ENCODE peak calls at places on chromosomes 13 and 19, in seven cellular contexts. J is esophagus muscularis mucosa; D is activated CD4-positive, alpha-beta T cell treated with anti-CD3 and anti-CD28 coated beads, Interleukin-2, amount 10 ng/mL, durations not matched to agents 7 days and 5 days; P is stimulated activated CD8-positive, alpha-beta memory T cell treated with anti-CD3 and anti-CD28 coated beads, Interleukin-4, amount 100 ng/mL, for 4 hours; G is NCI-H2081; E is choroid plexus epithelial cell; N is cardiac muscle cell. L is an unnamed sample.

GRCh38 chr13:93268327-93269028 is 41.9 kb downstream of the GPC6 start:
- DNase-seq in G (no peak), E (peak), N (no peak), D (no peak), P (no peak), J (no peak), L (no peak)

GRCh38 chr13:108903613-108904012 is 274.2 kb downstream of the MYO16 start:
- DNase-seq in N (no peak), E (no peak), P (no peak), D (no peak), G (no peak), J (no peak), L (no peak)

GRCh38 chr13:93224545-93224944 is 2.1 kb upstream of the GPC6 start:
- DNase-seq in J (no peak), N (peak), G (no peak), P (no peak), E (peak), D (no peak), L (no peak)

GRCh38 chr13:110316196-110316595 is 9.1 kb downstream of the COL4A2 start:
- DNase-seq in N (no peak), P (no peak), J (no peak), G (no peak), E (no peak), D (no peak), L (no peak)

GRCh38 chr19:33431986-33432385 is 58.5 kb downstream of the CEBPG start:
- DNase-seq in D (no peak), G (no peak), J (no peak), E (no peak), N (no peak), P (no peak), L (no peak)

GRCh38 chr19:28836366-28836765 is 376.6 kb downstream of the UQCRFS1 start:
- DNase-seq in E (no peak), G (no peak), J (no peak), D (no peak), P (no peak), N (no peak), L (no peak)

GRCh38 chr13:27006519-27007161 is 165.0 kb downstream of the USP12 start:
- DNase-seq in G (peak), D (no peak), E (peak), J (no peak), P (no peak), N (peak), L (no peak)

GRCh38 chr19:19817357-19817756 is 4.2 kb downstream of the ZNF506 start:
- DNase-seq in J (no peak), P (no peak), E (no peak), D (peak), N (no peak), G (no peak), L (no peak)

GRCh38 chr13:40508112-40508511 is 158.3 kb downstream of the FOXO1 start:
- DNase-seq in P (no peak), G (no peak), E (peak), D (no peak), N (no peak), J (no peak), L (no peak)

GRCh38 chr13:19981685-19982238 is 23.2 kb downstream of the ZMYM2 start:
- DNase-seq in E (peak), D (no peak), P (no peak), N (no peak), G (no peak), J (no peak), L (no peak)

GRCh38 chr19:18932216-18932841 is 8.7 kb downstream of the HOMER3 start:
- DNase-seq in D (peak), J (no peak), P (peak), E (peak), G (peak), N (peak), L (no peak)

GRCh38 chr13:96848275-96848674 is 146.0 kb downstream of the OXGR1 start:
- DNase-seq in P (no peak), D (no peak), J (no peak), N (no peak), E (no peak), G (no peak), L (no peak)

GRCh38 chr13:101795025-101795424 is 342.6 kb downstream of the ITGBL1 start:
- DNase-seq in D (no peak), E (no peak), G (no peak), J (no peak), P (no peak), N (no peak), L (no peak)

GRCh38 chr19:54415208-54415900 is at the start of gene TTYH1:
- DNase-seq in G (no peak), D (no peak), E (no peak), J (no peak), N (no peak), P (no peak), L (no peak)

GRCh38 chr19:20860339-20860738 is 62.7 kb upstream of the ZNF85 start:
- DNase-seq in D (no peak), N (no peak), P (no peak), G (no peak), J (peak), E (no peak), L (no peak)

GRCh38 chr13:86757236-86757978 is 913.8 kb upstream of the SLITRK5 start:
- DNase-seq in P (no peak), J (no peak), E (peak), D (peak), N (no peak), G (no peak), L (no peak)

GRCh38 chr13:32314271-32314967 is 744 bp downstream of the ZAR1L start:
- DNase-seq in G (no peak), N (no peak), J (no peak), E (no peak), P (no peak), D (no peak), L (no peak)

GRCh38 chr19:1177322-1178114 is 3.5 kb upstream of the SBNO2 start:
- DNase-seq in J (no peak), P (no peak), N (no peak), E (peak), D (no peak), G (no peak), L (no peak)

GRCh38 chr19:30214651-30215051 is 157.5 kb upstream of the ZNF536 start:
- DNase-seq in P (no peak), D (peak), J (no peak), N (no peak), E (no peak), G (no peak), L (no peak)

GRCh38 chr13:76600086-76600485 is 286.1 kb downstream of the KCTD12 start:
- DNase-seq in E (peak), P (no peak), G (no peak), J (no peak), N (no peak), D (no peak), L (no peak)

GRCh38 chr19:2034729-2035589 is 16.1 kb downstream of the MKNK2 start:
- DNase-seq in P (no peak), D (peak), J (no peak), N (peak), G (peak), E (peak), L (no peak)

GRCh38 chr13:90867336-90867683 is 480.2 kb upstream of the MIR17HG start:
- DNase-seq in J (no peak), D (peak), G (peak), P (no peak), N (peak), E (peak), L (peak)

GRCh38 chr19:17739121-17739875 is 12.0 kb upstream of the FCHO1 start:
- DNase-seq in J (no peak), E (no peak), D (no peak), N (no peak), G (no peak), P (no peak), L (no peak)

GRCh38 chr13:96992633-96993032 is 1.6 kb downstream of the OXGR1 start:
- DNase-seq in D (no peak), G (no peak), P (no peak), J (no peak), E (no peak), N (no peak), L (no peak)

GRCh38 chr19:45001087-45001739 is at the start of gene RELB:
- DNase-seq in N (peak), J (peak), G (peak), D (peak), E (peak), P (peak), L (peak)

GRCh38 chr19:4360641-4361151 is 17.3 kb downstream of the MPND start:
- DNase-seq in D (no peak), J (no peak), P (no peak), E (peak), N (no peak), G (no peak), L (no peak)

GRCh38 chr13:83214452-83214851 is 667.8 kb downstream of the SLITRK1 start:
- DNase-seq in J (no peak), E (no peak), G (no peak), N (no peak), D (no peak), P (no peak), L (no peak)

GRCh38 chr13:40252241-40252640 is 414.2 kb downstream of the FOXO1 start:
- DNase-seq in D (no peak), N (no peak), J (no peak), P (no peak), G (no peak), E (no peak), L (no peak)

GRCh38 chr19:1171755-1172352 is 2.2 kb downstream of the SBNO2 start:
- DNase-seq in J (no peak), G (no peak), E (peak), P (no peak), D (no peak), N (no peak), L (no peak)

GRCh38 chr13:30898721-30899188 is 7.3 kb upstream of the MEDAG start:
- DNase-seq in G (no peak), N (no peak), E (peak), P (no peak), D (no peak), J (no peak), L (no peak)

GRCh38 chr13:20387441-20387971 is 138.2 kb downstream of the CRYL1 start:
- DNase-seq in E (peak), D (no peak), P (no peak), J (no peak), G (no peak), N (no peak), L (no peak)

GRCh38 chr13:102220681-102221228 is 181.1 kb downstream of the FGF14 start:
- DNase-seq in P (no peak), E (no peak), D (no peak), J (no peak), N (peak), G (no peak), L (no peak)

GRCh38 chr19:39481229-39481545 is 549 bp downstream of the TIMM50 start:
- DNase-seq in G (no peak), N (no peak), E (no peak), P (no peak), D (no peak), J (no peak), L (no peak)

L was measured in esophagus squamous epithelium.